ENCODE peak calls at places on chromosome 18, in five cellular contexts. H is HepG2, T is SK-N-SH, Q is H1, B is K562. U is an unnamed sample.

GRCh38 chr18:32548688-32549087 is 78.0 kb upstream of the GAREM1 start:
- DNase-seq in B (no peak), Q (no peak), T (no peak), H (no peak), U (no peak)

GRCh38 chr18:26618130-26618529 is 69.8 kb upstream of the KCTD1 start:
- DNase-seq in H (no peak), T (no peak), B (no peak), Q (no peak), U (no peak)

GRCh38 chr18:12049983-12050811 is 43.4 kb upstream of the ANKRD62 start:
- DNase-seq in H (no peak), Q (no peak), T (no peak), B (no peak), U (no peak)

GRCh38 chr18:29439398-29439797 is 1262.5 kb upstream of the CDH2 start:
- DNase-seq in B (no peak), H (no peak), T (no peak), Q (no peak), U (no peak)

GRCh38 chr18:10485475-10485874 is 31.0 kb downstream of the APCDD1 start:
- DNase-seq in T (no peak), B (no peak), Q (no peak), H (no peak), U (no peak)

GRCh38 chr18:62781893-62782292 is 66.6 kb downstream of the PHLPP1 start:
- DNase-seq in B (no peak), H (peak), T (no peak), Q (no peak), U (peak)

GRCh38 chr18:21112140-21112473 is 494 bp upstream of the ROCK1 start:
- DNase-seq in Q (no peak), H (no peak), B (no peak), T (no peak), U (no peak)

GRCh38 chr18:47109049-47109448 is 41.3 kb downstream of the HDHD2 start:
- DNase-seq in B (no peak), T (peak), Q (no peak), H (no peak), U (no peak)

GRCh38 chr18:57728941-57729511 is 74.1 kb downstream of the ATP8B1 start:
- DNase-seq in H (no peak), Q (no peak), B (no peak), T (no peak), U (peak)

GRCh38 chr18:59927246-59927825 is 27.5 kb downstream of the PMAIP1 start:
- DNase-seq in Q (no peak), T (no peak), H (no peak), B (no peak), U (peak)

GRCh38 chr18:31268985-31269406 is 49.0 kb upstream of the DSG1 start:
- DNase-seq in T (no peak), H (no peak), Q (no peak), B (no peak), U (no peak)

GRCh38 chr18:30999186-30999585 is 43.4 kb downstream of the DSC3 start:
- DNase-seq in B (no peak), Q (no peak), H (no peak), T (no peak), U (no peak)

GRCh38 chr18:12703714-12704113 is 872 bp downstream of the PSMG2 start:
- DNase-seq in H (no peak), T (peak), B (no peak), Q (no peak), U (peak)

GRCh38 chr18:67634631-67635338 is 118.3 kb upstream of the DSEL start:
- DNase-seq in Q (no peak), H (no peak), B (no peak), T (no peak), U (no peak)

GRCh38 chr18:10032331-10032979 is 118.6 kb downstream of the VAPA start:
- DNase-seq in Q (peak), H (no peak), B (no peak), T (peak), U (no peak)

GRCh38 chr18:35041752-35042379 is 653 bp downstream of the MAPRE2 start:
- DNase-seq in T (peak), Q (no peak), H (no peak), B (peak), U (no peak)

GRCh38 chr18:70414315-70414714 is 125.5 kb downstream of the SOCS6 start:
- DNase-seq in B (no peak), T (no peak), Q (no peak), H (no peak), U (no peak)

GRCh38 chr18:46445914-46446313 is 211.1 kb downstream of the LOXHD1 start:
- DNase-seq in Q (no peak), H (no peak), B (no peak), T (no peak), U (no peak)

GRCh38 chr18:30358545-30358944 is 684.0 kb downstream of the DSC3 start:
- DNase-seq in Q (no peak), H (no peak), T (no peak), B (no peak), U (no peak)

GRCh38 chr18:25672490-25672889 is 320.5 kb upstream of the ZNF521 start:
- DNase-seq in B (peak), T (no peak), Q (peak), H (no peak), U (no peak)

GRCh38 chr18:56038258-56039030 is 450.5 kb upstream of the TCF4 start:
- DNase-seq in H (no peak), T (peak), B (no peak), Q (no peak), U (no peak)

GRCh38 chr18:58497845-58498244 is 131.0 kb downstream of the ALPK2 start:
- DNase-seq in T (no peak), H (no peak), B (no peak), Q (no peak), U (peak)

GRCh38 chr18:26298107-26298506 is 71.9 kb downstream of the TAF4B start:
- DNase-seq in H (no peak), B (no peak), T (no peak), Q (no peak), U (no peak)

GRCh38 chr18:48017625-48018024 is 87.2 kb upstream of the SMAD2 start:
- DNase-seq in H (no peak), T (no peak), B (no peak), Q (no peak), U (peak)

GRCh38 chr18:37551249-37551648 is 14.3 kb downstream of the CELF4 start:
- DNase-seq in B (no peak), H (no peak), Q (no peak), T (no peak), U (no peak)

GRCh38 chr18:55830490-55830889 is 242.5 kb upstream of the TCF4 start:
- DNase-seq in Q (no peak), H (no peak), B (no peak), T (no peak), U (no peak)

GRCh38 chr18:37280701-37281100 is 284.9 kb downstream of the CELF4 start:
- DNase-seq in T (no peak), Q (no peak), H (no peak), B (no peak), U (no peak)

GRCh38 chr18:67553471-67553870 is 37.0 kb upstream of the DSEL start:
- DNase-seq in Q (no peak), H (no peak), B (no peak), T (no peak), U (peak)

GRCh38 chr18:11751305-11752115 is 62.4 kb downstream of the GNAL start:
- DNase-seq in H (no peak), T (peak), B (no peak), Q (peak), U (no peak)

GRCh38 chr18:41992066-41992465 is 37.0 kb downstream of the PIK3C3 start:
- DNase-seq in Q (no peak), T (no peak), H (no peak), B (no peak), U (no peak)

GRCh38 chr18:68017385-68017784 is 500.9 kb upstream of the DSEL start:
- DNase-seq in Q (no peak), B (no peak), T (no peak), H (no peak), U (no peak)

GRCh38 chr18:32918692-32919250 is 145.9 kb upstream of the KLHL14 start:
- DNase-seq in B (no peak), H (no peak), Q (no peak), T (no peak), U (no peak)

GRCh38 chr18:58046087-58046793 is 2.2 kb downstream of the NEDD4L start:
- DNase-seq in T (no peak), H (peak), Q (no peak), B (no peak), U (no peak)

GRCh38 chr18:25076980-25077780 is 274.8 kb downstream of the ZNF521 start:
- DNase-seq in H (peak), B (no peak), T (no peak), Q (no peak), U (no peak)

GRCh38 chr18:13380671-13381070 is 162.1 kb downstream of the LDLRAD4 start:
- DNase-seq in Q (no peak), H (no peak), T (no peak), B (no peak), U (no peak)

GRCh38 chr18:49728542-49728941 is 84.8 kb downstream of the ACAA2 start:
- DNase-seq in Q (peak), H (peak), T (peak), B (peak), U (no peak)

GRCh38 chr18:6558770-6559169 is 144.1 kb upstream of the L3MBTL4 start:
- DNase-seq in B (no peak), H (no peak), T (no peak), Q (no peak), U (no peak)

DNA sequence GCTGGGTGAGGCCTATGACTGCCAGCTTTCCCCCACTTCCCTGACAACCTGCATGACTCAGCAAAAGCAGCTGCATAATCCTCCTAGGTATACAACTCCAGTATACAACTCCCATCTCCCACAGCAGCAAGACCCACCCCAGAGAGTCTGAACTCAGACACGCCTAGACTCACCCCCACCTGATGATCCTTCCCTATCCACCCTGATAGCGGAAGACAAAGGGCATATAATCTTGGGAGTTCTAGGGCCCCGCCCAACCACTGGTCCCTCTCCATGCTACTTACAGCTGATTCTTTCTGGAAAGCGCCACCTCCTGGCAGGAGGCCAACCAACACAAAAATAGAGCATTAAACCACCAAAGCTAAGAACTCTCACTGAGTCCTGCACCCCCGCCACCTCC is 296.5 kb downstream of the DCC start:
- DNase-seq in H (peak), B (no peak), Q (peak), T (no peak), U (no peak)
- H2AFZ ChIP-seq in H (no peak), B (no peak), Q (peak), T (no peak), U (no peak)

GRCh38 chr18:73421010-73421409 is 553.2 kb upstream of the NETO1 start:
- DNase-seq in Q (no peak), H (no peak), B (no peak), T (no peak), U (no peak)
- TF ChIP-seq USF2 in Q (no peak), H (no peak), B (no peak), T (no peak), U (no peak)

DNA sequence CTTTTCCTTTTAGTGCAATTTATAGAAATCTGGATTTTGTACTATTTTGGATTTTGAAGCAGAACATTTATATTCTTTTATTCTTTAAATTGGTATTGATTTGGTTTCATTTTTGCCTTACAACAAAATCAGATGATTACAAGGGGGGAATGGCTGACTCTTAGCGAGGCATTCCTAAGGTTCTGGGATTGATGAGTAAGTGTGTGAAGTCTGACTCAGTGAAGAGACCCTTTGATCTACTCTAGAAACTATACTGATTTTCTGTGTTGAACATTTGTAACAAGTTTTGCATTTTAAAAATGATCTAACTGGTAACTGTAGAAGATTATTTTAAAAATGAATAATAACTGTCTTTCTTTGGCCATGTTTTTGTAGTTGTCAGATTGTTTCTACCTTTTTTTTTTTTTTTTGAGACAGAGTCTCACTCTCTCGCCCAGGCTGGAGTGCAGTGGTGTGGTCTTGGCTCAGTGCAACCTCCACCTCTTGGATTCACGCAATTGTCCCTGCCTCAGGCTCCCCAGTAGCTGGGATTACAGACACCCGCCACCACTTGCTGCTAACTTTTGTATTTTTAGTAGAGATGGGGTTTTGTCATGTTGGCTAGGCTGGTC is 48.7 kb downstream of the TTC39C start:
- DNase-seq in Q (no peak), B (no peak), H (peak), T (no peak), U (peak)
- H2AFZ ChIP-seq in Q (no peak), B (no peak), H (no peak), T (no peak), U (no peak)

DNA sequence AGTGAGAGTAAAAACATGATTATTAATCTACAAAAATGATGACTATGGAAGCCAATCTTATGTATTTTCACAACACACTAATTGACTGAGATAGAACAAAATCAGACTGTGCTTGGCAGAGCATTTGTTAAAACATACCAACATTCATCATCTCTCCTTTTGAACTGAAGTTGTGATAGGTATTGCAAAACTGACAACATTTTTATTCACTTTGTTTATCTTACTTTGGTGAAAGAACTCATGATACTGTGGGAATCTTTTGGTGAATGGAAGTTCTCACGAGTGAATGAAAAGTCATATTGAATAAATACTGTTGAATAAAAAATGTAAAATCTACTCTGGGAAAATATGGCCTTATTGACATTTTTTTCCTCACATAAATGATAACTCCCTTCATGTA is 1430.2 kb upstream of the PIK3C3 start:
- DNase-seq in T (no peak), B (no peak), Q (no peak), H (no peak), U (peak)
- TF ChIP-seq USF2 in T (no peak), B (no peak), Q (no peak), H (no peak), U (no peak)

GRCh38 chr18:63799164-63799563 is 23.9 kb downstream of the SERPINB7 start:
- DNase-seq in Q (no peak), B (no peak), T (no peak), H (no peak), U (no peak)

DNA sequence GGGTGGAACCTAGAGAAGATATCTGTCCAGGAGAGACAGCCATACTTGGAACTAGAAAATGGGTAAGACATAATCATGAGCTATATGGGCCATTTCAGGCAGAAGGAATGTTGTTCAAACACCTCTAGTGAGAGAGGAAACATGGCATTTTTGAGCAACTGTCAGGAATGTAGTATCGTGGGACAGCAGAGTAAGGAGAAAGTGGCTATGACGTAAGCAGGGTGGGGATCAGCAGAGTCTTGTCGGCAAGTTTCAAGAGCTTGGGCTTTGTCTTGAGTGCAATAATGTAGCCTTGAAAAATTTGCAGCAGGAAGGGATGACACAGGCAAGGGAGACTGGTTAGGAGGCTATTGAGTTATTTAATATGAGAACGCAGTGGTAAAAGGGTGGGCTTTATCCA is 20.4 kb downstream of the SERPINB7 start:
- DNase-seq in H (no peak), Q (no peak), B (no peak), T (no peak), U (no peak)
- H2AFZ ChIP-seq in H (no peak), Q (no peak), B (no peak), T (no peak), U (peak)

GRCh38 chr18:78861706-78862105 is 117.9 kb upstream of the SALL3 start:
- DNase-seq in T (no peak), B (no peak), Q (no peak), H (no peak), U (no peak)
- TF ChIP-seq USF2 in T (no peak), B (no peak), Q (no peak), H (no peak), U (no peak)

U was measured in IMR-90.